ENCODE peak calls at places on chromosomes 5 and 9, in seven cellular contexts. One of them, this sample, is unnamed.

GRCh38 chr5:81232449-81233079 is 558 bp upstream of the CKMT2 start:
- DNase-seq in NT2/D1: no peak
- DNase-seq in stimulated activated CD4-positive, alpha-beta T cell treated with anti-CD3 and anti-CD28 coated beads, TNF-alpha, amount 100 ng/mL, for 4 hours: no peak
- DNase-seq in RWPE1: no peak
- DNase-seq in SW 1271: no peak
- DNase-seq in caudate nucleus: peak; percentile 9
- DNase-seq in GM20000: no peak
- DNase-seq in this sample: no peak

GRCh38 chr5:147835386-147835798 is 3.9 kb upstream of the SPINK1 start:
- DNase-seq in SW 1271: no peak
- DNase-seq in GM20000: no peak
- DNase-seq in NT2/D1: no peak
- DNase-seq in stimulated activated CD4-positive, alpha-beta T cell treated with anti-CD3 and anti-CD28 coated beads, TNF-alpha, amount 100 ng/mL, for 4 hours: no peak
- DNase-seq in caudate nucleus: no peak
- DNase-seq in RWPE1: peak; percentile 64
- DNase-seq in this sample: no peak

GRCh38 chr5:17802256-17802655 is 168.0 kb downstream of the TAF11L14 start:
- DNase-seq in stimulated activated CD4-positive, alpha-beta T cell treated with anti-CD3 and anti-CD28 coated beads, TNF-alpha, amount 100 ng/mL, for 4 hours: no peak
- DNase-seq in caudate nucleus: no peak
- DNase-seq in SW 1271: no peak
- DNase-seq in RWPE1: no peak
- DNase-seq in GM20000: no peak
- DNase-seq in NT2/D1: peak; percentile 18
- DNase-seq in this sample: no peak

GRCh38 chr9:70478963-70479641 is 64.6 kb upstream of the KLF9 start:
- DNase-seq in SW 1271: no peak
- DNase-seq in NT2/D1: no peak
- DNase-seq in caudate nucleus: no peak
- DNase-seq in stimulated activated CD4-positive, alpha-beta T cell treated with anti-CD3 and anti-CD28 coated beads, TNF-alpha, amount 100 ng/mL, for 4 hours: no peak
- DNase-seq in GM20000: no peak
- DNase-seq in RWPE1: no peak
- DNase-seq in this sample: no peak

GRCh38 chr5:33840927-33841547 is 50.8 kb downstream of the ADAMTS12 start:
- DNase-seq in RWPE1: no peak
- DNase-seq in SW 1271: no peak
- DNase-seq in GM20000: peak; percentile 29
- DNase-seq in stimulated activated CD4-positive, alpha-beta T cell treated with anti-CD3 and anti-CD28 coated beads, TNF-alpha, amount 100 ng/mL, for 4 hours: no peak
- DNase-seq in NT2/D1: no peak
- DNase-seq in caudate nucleus: no peak
- DNase-seq in this sample: no peak

GRCh38 chr9:1269533-1270315 is 219.6 kb downstream of the DMRT2 start:
- DNase-seq in RWPE1: no peak
- DNase-seq in SW 1271: no peak
- DNase-seq in GM20000: no peak
- DNase-seq in NT2/D1: no peak
- DNase-seq in stimulated activated CD4-positive, alpha-beta T cell treated with anti-CD3 and anti-CD28 coated beads, TNF-alpha, amount 100 ng/mL, for 4 hours: no peak
- DNase-seq in caudate nucleus: no peak
- DNase-seq in this sample: no peak

GRCh38 chr9:109254317-109254716 is 66.5 kb downstream of the EPB41L4B start:
- DNase-seq in caudate nucleus: no peak
- DNase-seq in stimulated activated CD4-positive, alpha-beta T cell treated with anti-CD3 and anti-CD28 coated beads, TNF-alpha, amount 100 ng/mL, for 4 hours: no peak
- DNase-seq in SW 1271: no peak
- DNase-seq in GM20000: no peak
- DNase-seq in RWPE1: peak; percentile 47
- DNase-seq in NT2/D1: no peak
- DNase-seq in this sample: no peak

GRCh38 chr5:15579193-15579990 is 79.4 kb downstream of the FBXL7 start:
- DNase-seq in SW 1271: no peak
- DNase-seq in stimulated activated CD4-positive, alpha-beta T cell treated with anti-CD3 and anti-CD28 coated beads, TNF-alpha, amount 100 ng/mL, for 4 hours: no peak
- DNase-seq in RWPE1: no peak
- DNase-seq in GM20000: no peak
- DNase-seq in NT2/D1: no peak
- DNase-seq in caudate nucleus: no peak
- DNase-seq in this sample: no peak

GRCh38 chr9:105341784-105342183 is 97.3 kb downstream of the SLC44A1 start:
- DNase-seq in NT2/D1: no peak
- DNase-seq in GM20000: no peak
- DNase-seq in SW 1271: no peak
- DNase-seq in caudate nucleus: no peak
- DNase-seq in stimulated activated CD4-positive, alpha-beta T cell treated with anti-CD3 and anti-CD28 coated beads, TNF-alpha, amount 100 ng/mL, for 4 hours: no peak
- DNase-seq in RWPE1: no peak
- DNase-seq in this sample: no peak

GRCh38 chr9:135975834-135976233 is 14.7 kb upstream of the UBAC1 start:
- DNase-seq in SW 1271: no peak
- DNase-seq in NT2/D1: no peak
- DNase-seq in RWPE1: no peak
- DNase-seq in caudate nucleus: no peak
- DNase-seq in stimulated activated CD4-positive, alpha-beta T cell treated with anti-CD3 and anti-CD28 coated beads, TNF-alpha, amount 100 ng/mL, for 4 hours: no peak
- DNase-seq in GM20000: no peak
- DNase-seq in this sample: no peak

This sample was measured in SJCRH30.